ENCODE peak calls at places on chromosomes 16 and 17, in four cellular contexts. One of them, this sample, is unnamed.

GRCh38 chr17:15892679-15893332 is 52.1 kb upstream of the ADORA2B start:
- DNase-seq in GM12878: no peak
- DNase-seq in K562: no peak
- DNase-seq in HepG2: peak
- DNase-seq in this sample: no peak

GRCh38 chr16:67162439-67163163 is 1.9 kb upstream of the HSF4 start:
- DNase-seq in GM12878: no peak
- DNase-seq in K562: no peak
- DNase-seq in HepG2: no peak
- DNase-seq in this sample: peak

GRCh38 chr17:57393368-57393767 is 137.0 kb downstream of the MSI2 start:
- DNase-seq in GM12878: no peak
- DNase-seq in K562: no peak
- DNase-seq in HepG2: no peak
- DNase-seq in this sample: no peak

GRCh38 chr17:1590031-1590746 is 27.6 kb upstream of the PITPNA start:
- DNase-seq in GM12878: no peak
- DNase-seq in K562: peak
- DNase-seq in HepG2: peak
- DNase-seq in this sample: no peak

GRCh38 chr17:37884516-37884915 is 39.7 kb upstream of the TBC1D3K start:
- DNase-seq in GM12878: peak
- DNase-seq in K562: no peak
- DNase-seq in HepG2: no peak
- DNase-seq in this sample: no peak

GRCh38 chr17:78573955-78574354 is 3.2 kb downstream of the DNAH17 start:
- DNase-seq in GM12878: no peak
- DNase-seq in K562: peak
- DNase-seq in HepG2: peak
- DNase-seq in this sample: no peak

GRCh38 chr16:80038566-80038965 is 438.0 kb upstream of the MAF start:
- DNase-seq in GM12878: no peak
- DNase-seq in K562: no peak
- DNase-seq in HepG2: no peak
- DNase-seq in this sample: no peak

GRCh38 chr17:4940625-4941021 is 555 bp downstream of the RNF167 start:
- DNase-seq in GM12878: no peak
- DNase-seq in K562: no peak
- DNase-seq in HepG2: no peak
- DNase-seq in this sample: no peak

GRCh38 chr16:77191259-77191969 is 424 bp downstream of the MON1B start:
- DNase-seq in GM12878: no peak
- DNase-seq in K562: peak
- DNase-seq in HepG2: no peak
- DNase-seq in this sample: no peak

GRCh38 chr16:23640959-23641765 is at the start of the genes DCTN5 and PALB2:
- DNase-seq in GM12878: peak
- DNase-seq in K562: peak
- DNase-seq in HepG2: peak
- DNase-seq in this sample: peak

GRCh38 chr17:67377727-67378443 is 804 bp downstream of the PITPNC1 start:
- DNase-seq in GM12878: no peak
- DNase-seq in K562: peak
- DNase-seq in HepG2: no peak
- DNase-seq in this sample: no peak

GRCh38 chr17:18044609-18045008 is 5.4 kb downstream of the GID4 start:
- DNase-seq in GM12878: no peak
- DNase-seq in K562: no peak
- DNase-seq in HepG2: no peak
- DNase-seq in this sample: no peak
- TF ChIP-seq JUND in GM12878: no peak
- TF ChIP-seq JUND in K562: no peak
- TF ChIP-seq JUND in HepG2: no peak
- TF ChIP-seq JUND in this sample: no peak

DNA sequence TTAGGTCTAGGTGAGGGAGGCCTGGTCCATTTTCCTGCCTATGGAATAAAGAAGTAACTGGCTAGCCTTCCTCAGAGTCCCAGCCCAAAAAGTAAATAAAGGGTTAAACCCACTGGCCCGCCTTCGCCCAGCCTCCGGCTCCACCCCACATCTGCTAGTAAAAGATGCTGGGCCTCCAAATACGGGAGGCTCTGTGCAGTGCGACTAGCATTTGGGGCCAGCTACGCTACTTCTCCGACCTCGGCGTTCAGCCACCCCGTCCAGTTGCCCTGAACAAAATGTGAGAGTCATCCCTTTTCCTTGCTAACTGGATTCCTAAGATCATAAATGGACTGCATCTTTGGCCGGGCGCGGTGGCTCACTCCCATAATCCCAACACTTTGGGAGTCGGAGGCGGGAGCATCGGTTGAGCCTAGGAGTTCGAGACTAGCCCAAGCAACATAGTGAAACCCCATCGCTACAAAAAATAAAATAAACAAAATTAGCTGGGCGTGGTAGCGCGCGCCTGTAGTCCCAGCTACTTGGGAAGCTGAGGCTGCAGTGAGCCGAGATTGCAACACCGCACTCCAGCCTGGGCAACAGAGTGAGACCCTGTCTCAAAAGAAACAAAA is 880 bp upstream of the MPP2 start:
- DNase-seq in GM12878: no peak
- DNase-seq in K562: peak
- DNase-seq in HepG2: no peak
- DNase-seq in this sample: no peak
- TF ChIP-seq CREB1 in GM12878: no peak
- TF ChIP-seq CREB1 in K562: no peak
- TF ChIP-seq CREB1 in HepG2: no peak
- TF ChIP-seq CREB1 in this sample: no peak

DNA sequence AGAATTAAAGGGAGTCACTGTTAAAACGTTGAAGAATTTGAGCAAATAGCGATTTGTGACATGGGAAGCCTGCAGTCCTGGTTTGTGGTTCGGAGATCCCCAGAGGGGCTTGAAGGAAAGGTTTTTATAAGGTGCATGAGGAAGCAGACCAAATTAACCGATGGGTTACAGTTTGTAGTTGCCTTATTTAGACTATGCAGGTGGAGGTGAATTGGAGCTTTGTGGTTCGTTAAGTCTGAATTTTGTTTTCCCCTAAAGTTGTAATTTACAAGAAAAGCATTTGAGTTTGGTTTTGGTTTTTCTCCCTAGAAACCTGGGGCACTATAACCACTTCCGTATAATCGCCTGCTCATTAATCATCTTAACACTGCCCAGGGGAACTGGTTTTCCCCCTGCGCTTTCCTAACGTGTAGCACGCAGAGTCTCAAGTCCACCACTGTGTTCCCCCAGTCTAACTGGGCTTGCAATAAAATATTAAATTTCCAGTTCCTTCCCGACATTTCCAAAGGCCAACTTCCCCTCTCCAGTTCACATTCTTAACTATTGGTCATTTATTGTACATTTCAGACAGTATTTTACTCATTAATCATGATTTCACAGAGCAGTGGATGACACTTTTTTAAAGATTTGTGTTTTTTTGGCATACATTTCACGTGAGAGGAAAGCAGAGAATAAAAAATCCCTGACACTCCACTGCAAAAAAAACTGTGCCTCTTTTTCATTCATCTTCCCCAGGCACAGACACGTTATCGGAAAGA is 926 bp downstream of the ZNF267 start:
- DNase-seq in GM12878: peak
- DNase-seq in K562: peak
- DNase-seq in HepG2: peak
- DNase-seq in this sample: no peak
- TF ChIP-seq JUND in GM12878: no peak
- TF ChIP-seq JUND in K562: no peak
- TF ChIP-seq JUND in HepG2: no peak
- TF ChIP-seq JUND in this sample: no peak

GRCh38 chr17:82237083-82237745 is 8.4 kb downstream of the SLC16A3 start:
- DNase-seq in GM12878: no peak
- DNase-seq in K562: no peak
- DNase-seq in HepG2: no peak
- DNase-seq in this sample: no peak
- TF ChIP-seq CREB1 in GM12878: no peak
- TF ChIP-seq CREB1 in K562: no peak
- TF ChIP-seq CREB1 in HepG2: no peak
- TF ChIP-seq CREB1 in this sample: no peak

DNA sequence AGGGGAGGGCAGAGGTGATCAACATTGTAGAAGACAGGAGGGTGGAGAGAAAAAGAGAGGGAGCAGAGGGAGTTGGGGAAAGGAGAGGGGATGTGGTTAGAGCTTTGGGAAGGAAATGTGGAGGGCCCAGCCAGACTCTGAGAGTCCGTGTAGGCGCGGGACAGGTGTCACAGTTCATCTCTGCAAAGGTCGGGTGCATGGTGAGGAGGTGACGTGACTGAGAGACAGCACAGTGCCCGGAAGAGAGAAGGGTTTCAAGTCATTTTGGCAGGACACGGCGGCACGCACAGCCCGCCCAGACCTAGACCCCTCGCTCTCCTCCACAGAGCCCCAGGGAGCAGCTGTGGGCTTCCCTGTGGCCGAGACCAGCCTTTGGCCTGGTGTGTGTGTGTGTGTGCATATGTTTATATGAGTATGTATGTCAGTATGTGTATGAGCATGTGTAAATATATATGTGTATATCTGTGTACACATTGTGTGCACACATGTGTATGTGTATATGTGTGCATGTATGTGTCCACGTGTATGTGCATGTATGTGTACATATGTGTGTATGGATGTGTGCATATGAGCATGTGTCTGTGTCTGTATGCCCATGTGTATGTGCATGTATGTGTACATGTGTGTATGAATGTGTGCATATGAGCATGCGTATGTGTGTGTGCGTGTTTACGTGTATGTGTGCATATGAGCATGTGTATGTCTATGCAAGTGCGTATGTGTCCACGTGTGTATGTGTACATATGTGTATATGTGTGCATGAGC is 104.6 kb downstream of the SEC14L1 start:
- DNase-seq in GM12878: peak
- DNase-seq in K562: no peak
- DNase-seq in HepG2: no peak
- DNase-seq in this sample: no peak
- TF ChIP-seq JUND in GM12878: no peak
- TF ChIP-seq JUND in K562: no peak
- TF ChIP-seq JUND in HepG2: no peak
- TF ChIP-seq JUND in this sample: no peak

GRCh38 chr17:79819534-79820276 is 19.5 kb downstream of the CBX4 start:
- DNase-seq in GM12878: no peak
- DNase-seq in K562: no peak
- DNase-seq in HepG2: no peak
- DNase-seq in this sample: no peak
- TF ChIP-seq CREB1 in GM12878: no peak
- TF ChIP-seq CREB1 in K562: no peak
- TF ChIP-seq CREB1 in HepG2: no peak
- TF ChIP-seq CREB1 in this sample: no peak

GRCh38 chr17:69314246-69315030 is 12.5 kb downstream of the ABCA5 start:
- DNase-seq in GM12878: no peak
- DNase-seq in K562: no peak
- DNase-seq in HepG2: no peak
- DNase-seq in this sample: no peak
- TF ChIP-seq JUND in GM12878: no peak
- TF ChIP-seq JUND in K562: no peak
- TF ChIP-seq JUND in HepG2: no peak
- TF ChIP-seq JUND in this sample: no peak

GRCh38 chr16:1157639-1158455 is 4.9 kb downstream of the CACNA1H start:
- DNase-seq in GM12878: no peak
- DNase-seq in K562: no peak
- DNase-seq in HepG2: no peak
- DNase-seq in this sample: no peak
- TF ChIP-seq CREB1 in GM12878: no peak
- TF ChIP-seq CREB1 in K562: no peak
- TF ChIP-seq CREB1 in HepG2: no peak
- TF ChIP-seq CREB1 in this sample: no peak

GRCh38 chr16:4925791-4926190 is 11.2 kb downstream of the PPL start:
- DNase-seq in GM12878: no peak
- DNase-seq in K562: no peak
- DNase-seq in HepG2: no peak
- DNase-seq in this sample: no peak

GRCh38 chr16:4923853-4924252 is 13.1 kb downstream of the PPL start:
- DNase-seq in GM12878: no peak
- DNase-seq in K562: no peak
- DNase-seq in HepG2: no peak
- DNase-seq in this sample: no peak

GRCh38 chr16:4926928-4927327 is 10.0 kb downstream of the PPL start:
- DNase-seq in GM12878: no peak
- DNase-seq in K562: no peak
- DNase-seq in HepG2: no peak
- DNase-seq in this sample: no peak

GRCh38 chr16:4922721-4923342 is 14.1 kb downstream of the PPL start:
- DNase-seq in GM12878: no peak
- DNase-seq in K562: no peak
- DNase-seq in HepG2: no peak
- DNase-seq in this sample: no peak

DNA sequence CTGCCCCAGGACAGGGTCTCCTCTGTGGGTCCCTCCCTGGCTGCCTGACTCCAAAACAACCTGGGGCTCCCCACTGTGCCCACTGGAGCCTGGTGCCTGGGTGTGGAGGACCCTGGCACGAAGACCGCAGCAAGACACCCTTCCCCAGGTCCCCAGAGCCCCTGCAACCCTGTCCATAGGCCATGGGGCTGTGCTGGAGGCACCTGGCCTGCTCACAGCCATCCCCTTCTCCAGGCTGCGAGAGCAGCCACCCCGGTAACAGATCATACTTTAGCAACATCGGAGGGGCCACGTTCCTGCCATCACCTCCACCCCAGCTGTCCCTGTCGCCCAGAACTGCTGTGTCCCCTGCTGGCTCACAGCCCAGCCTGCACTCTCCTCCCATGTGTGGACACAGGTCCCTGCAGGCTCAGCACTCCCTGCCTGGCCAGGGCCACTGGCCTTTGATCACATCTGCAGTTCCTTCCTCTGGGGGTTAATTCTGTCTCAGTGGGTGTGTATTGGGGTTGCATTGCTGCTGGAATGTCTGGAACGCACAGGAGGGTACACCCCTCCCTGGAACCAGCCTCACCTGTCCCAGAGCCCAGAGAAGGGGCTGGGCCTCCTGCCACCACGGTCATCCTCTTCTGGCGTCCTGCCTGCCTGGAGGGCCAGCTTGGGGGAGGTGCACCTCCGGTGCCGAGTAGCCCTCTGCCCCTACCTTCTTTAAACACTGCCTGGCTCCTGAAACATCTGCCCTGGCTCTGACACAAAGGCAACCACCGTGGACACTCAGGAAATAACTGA is 12.2 kb downstream of the PPL start:
- DNase-seq in GM12878: no peak
- DNase-seq in K562: no peak
- DNase-seq in HepG2: peak
- DNase-seq in this sample: no peak
- TF ChIP-seq JUND in GM12878: no peak
- TF ChIP-seq JUND in K562: no peak
- TF ChIP-seq JUND in HepG2: peak
- TF ChIP-seq JUND in this sample: no peak